ENCODE peak calls at places on chromosomes 12 and 14, in nine cellular contexts. One of them, this sample, is unnamed.

GRCh38 chr12:75865315-75865714 is 166.3 kb downstream of the PHLDA1 start:
- DNase-seq in GM06990: no peak
- DNase-seq in HCT116: no peak
- DNase-seq in progenitor cell of endocrine pancreas: no peak
- DNase-seq in glutamatergic neuron: no peak
- DNase-seq in foreskin fibroblast: no peak
- DNase-seq in GM13977: no peak
- DNase-seq in mesothelial cell of epicardium: no peak
- DNase-seq in GM13976: no peak
- DNase-seq in this sample: no peak

GRCh38 chr14:39603942-39604341 is 171.7 kb upstream of the FBXO33 start:
- DNase-seq in mesothelial cell of epicardium: no peak
- DNase-seq in glutamatergic neuron: no peak
- DNase-seq in GM13976: no peak
- DNase-seq in foreskin fibroblast: no peak
- DNase-seq in progenitor cell of endocrine pancreas: no peak
- DNase-seq in HCT116: no peak
- DNase-seq in GM13977: no peak
- DNase-seq in GM06990: no peak
- DNase-seq in this sample: no peak

GRCh38 chr12:58393152-58393551 is 451.8 kb downstream of the ATP23 start:
- DNase-seq in mesothelial cell of epicardium: no peak
- DNase-seq in HCT116: no peak
- DNase-seq in GM13976: no peak
- DNase-seq in GM13977: no peak
- DNase-seq in glutamatergic neuron: no peak
- DNase-seq in progenitor cell of endocrine pancreas: no peak
- DNase-seq in foreskin fibroblast: no peak
- DNase-seq in GM06990: no peak
- DNase-seq in this sample: no peak

GRCh38 chr12:45263587-45263986 is 47.7 kb downstream of the ANO6 start:
- DNase-seq in HCT116: no peak
- DNase-seq in foreskin fibroblast: no peak
- DNase-seq in glutamatergic neuron: no peak
- DNase-seq in GM13977: no peak
- DNase-seq in mesothelial cell of epicardium: no peak
- DNase-seq in GM06990: no peak
- DNase-seq in GM13976: no peak
- DNase-seq in progenitor cell of endocrine pancreas: no peak
- DNase-seq in this sample: no peak

GRCh38 chr14:102046337-102047278 is 40.2 kb downstream of the HSP90AA1 start:
- DNase-seq in GM06990: no peak
- DNase-seq in GM13977: no peak
- DNase-seq in foreskin fibroblast: peak; percentile 44
- DNase-seq in GM13976: no peak
- DNase-seq in glutamatergic neuron: peak; percentile 73
- DNase-seq in progenitor cell of endocrine pancreas: peak; percentile 65
- DNase-seq in mesothelial cell of epicardium: peak; percentile 56
- DNase-seq in HCT116: peak; percentile 82
- DNase-seq in this sample: peak; percentile 79

GRCh38 chr14:50774542-50775267 is 56.3 kb downstream of the NIN start:
- DNase-seq in GM13977: no peak
- DNase-seq in HCT116: no peak
- DNase-seq in foreskin fibroblast: no peak
- DNase-seq in GM13976: no peak
- DNase-seq in GM06990: no peak
- DNase-seq in mesothelial cell of epicardium: no peak
- DNase-seq in glutamatergic neuron: no peak
- DNase-seq in progenitor cell of endocrine pancreas: no peak
- DNase-seq in this sample: no peak

GRCh38 chr14:85221832-85222231 is 308.1 kb upstream of the FLRT2 start:
- DNase-seq in progenitor cell of endocrine pancreas: no peak
- DNase-seq in HCT116: no peak
- DNase-seq in GM13977: no peak
- DNase-seq in foreskin fibroblast: no peak
- DNase-seq in glutamatergic neuron: no peak
- DNase-seq in GM13976: no peak
- DNase-seq in GM06990: no peak
- DNase-seq in mesothelial cell of epicardium: no peak
- DNase-seq in this sample: no peak

GRCh38 chr14:106694638-106695393 is 1168.4 kb downstream of the TMEM121 start:
- DNase-seq in foreskin fibroblast: no peak
- DNase-seq in GM13976: peak; percentile 59
- DNase-seq in HCT116: no peak
- DNase-seq in progenitor cell of endocrine pancreas: no peak
- DNase-seq in GM13977: peak; percentile 63
- DNase-seq in glutamatergic neuron: no peak
- DNase-seq in GM06990: peak; percentile 76
- DNase-seq in mesothelial cell of epicardium: no peak
- DNase-seq in this sample: no peak

GRCh38 chr12:132422057-132423043 is 67.6 kb upstream of the FBRSL1 start:
- DNase-seq in GM06990: no peak
- DNase-seq in progenitor cell of endocrine pancreas: no peak
- DNase-seq in mesothelial cell of epicardium: no peak
- DNase-seq in GM13976: no peak
- DNase-seq in HCT116: no peak
- DNase-seq in foreskin fibroblast: no peak
- DNase-seq in GM13977: no peak
- DNase-seq in glutamatergic neuron: peak; percentile 60
- DNase-seq in this sample: no peak

GRCh38 chr14:91264151-91265150 is 19.9 kb upstream of the GPR68 start:
- DNase-seq in GM06990: no peak
- DNase-seq in progenitor cell of endocrine pancreas: no peak
- DNase-seq in HCT116: no peak
- DNase-seq in mesothelial cell of epicardium: peak; percentile 51
- DNase-seq in foreskin fibroblast: no peak
- DNase-seq in GM13977: no peak
- DNase-seq in GM13976: no peak
- DNase-seq in glutamatergic neuron: peak; percentile 29
- DNase-seq in this sample: no peak

GRCh38 chr12:117031843-117032592 is 67.2 kb downstream of the TESC start:
- DNase-seq in HCT116: no peak
- DNase-seq in GM13977: no peak
- DNase-seq in progenitor cell of endocrine pancreas: no peak
- DNase-seq in mesothelial cell of epicardium: no peak
- DNase-seq in foreskin fibroblast: no peak
- DNase-seq in glutamatergic neuron: no peak
- DNase-seq in GM13976: no peak
- DNase-seq in GM06990: no peak
- DNase-seq in this sample: peak; percentile 5

GRCh38 chr14:24100982-24101494 is 6.9 kb downstream of the PCK2 start:
- DNase-seq in mesothelial cell of epicardium: no peak
- DNase-seq in GM13977: no peak
- DNase-seq in foreskin fibroblast: no peak
- DNase-seq in HCT116: no peak
- DNase-seq in glutamatergic neuron: no peak
- DNase-seq in GM13976: no peak
- DNase-seq in GM06990: no peak
- DNase-seq in progenitor cell of endocrine pancreas: no peak
- DNase-seq in this sample: no peak

DNA sequence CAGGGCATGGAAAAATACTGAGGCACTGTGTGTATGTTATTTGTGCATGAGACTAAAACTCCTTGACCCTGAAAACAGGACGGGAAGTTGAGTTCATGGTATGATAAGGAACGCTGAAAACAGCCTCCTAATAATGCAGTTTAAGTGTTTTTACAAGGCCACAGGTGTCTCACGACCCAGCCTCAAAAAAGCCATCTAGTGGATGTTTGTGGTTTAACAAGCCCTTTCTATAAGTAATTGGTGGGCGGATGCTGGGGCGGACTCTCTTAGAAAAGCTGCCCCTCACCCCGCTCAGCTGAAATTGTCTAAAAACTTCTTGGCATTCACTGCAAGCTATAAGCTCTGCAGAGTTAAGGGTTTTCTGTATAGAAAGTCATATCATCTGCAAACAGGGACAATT is 184.5 kb downstream of the NUBPL start:
- DNase-seq in mesothelial cell of epicardium: no peak
- DNase-seq in GM13976: no peak
- DNase-seq in foreskin fibroblast: no peak
- DNase-seq in GM13977: no peak
- DNase-seq in HCT116: no peak
- DNase-seq in GM06990: no peak
- DNase-seq in progenitor cell of endocrine pancreas: no peak
- DNase-seq in glutamatergic neuron: no peak
- DNase-seq in this sample: no peak
- TF ChIP-seq CTCF in mesothelial cell of epicardium: no peak
- TF ChIP-seq CTCF in GM13976: no peak
- TF ChIP-seq CTCF in foreskin fibroblast: no peak
- TF ChIP-seq CTCF in GM13977: no peak
- TF ChIP-seq CTCF in HCT116: peak; percentile 14
- TF ChIP-seq CTCF in GM06990: no peak
- TF ChIP-seq CTCF in progenitor cell of endocrine pancreas: no peak
- TF ChIP-seq CTCF in glutamatergic neuron: peak; percentile 33
- TF ChIP-seq CTCF in this sample: no peak

DNA sequence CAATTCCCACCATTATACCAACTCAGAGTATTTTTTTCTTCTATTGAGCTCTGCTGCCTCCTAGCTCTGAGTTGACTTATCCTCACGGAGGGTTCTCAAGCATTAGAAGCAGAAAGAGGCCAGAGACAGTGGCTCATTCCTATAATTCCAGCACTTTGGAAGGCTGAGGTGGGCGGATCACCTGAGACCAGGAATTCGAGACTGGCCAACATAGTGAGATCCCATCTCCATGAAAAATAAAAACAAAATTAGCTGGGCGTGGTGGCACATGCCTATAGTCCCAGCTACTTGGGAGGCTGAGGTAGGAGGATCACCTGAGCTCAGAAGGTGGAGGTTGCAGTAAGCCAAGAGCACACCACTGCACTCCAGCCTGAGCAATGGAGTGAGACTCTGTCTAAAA is 21.0 kb downstream of the HPD start:
- DNase-seq in GM13976: no peak
- DNase-seq in progenitor cell of endocrine pancreas: no peak
- DNase-seq in glutamatergic neuron: no peak
- DNase-seq in GM13977: no peak
- DNase-seq in GM06990: no peak
- DNase-seq in foreskin fibroblast: no peak
- DNase-seq in mesothelial cell of epicardium: no peak
- DNase-seq in HCT116: no peak
- DNase-seq in this sample: no peak
- TF ChIP-seq CTCF in GM13976: no peak
- TF ChIP-seq CTCF in progenitor cell of endocrine pancreas: no peak
- TF ChIP-seq CTCF in glutamatergic neuron: no peak
- TF ChIP-seq CTCF in GM13977: no peak
- TF ChIP-seq CTCF in GM06990: peak; percentile 12
- TF ChIP-seq CTCF in foreskin fibroblast: no peak
- TF ChIP-seq CTCF in mesothelial cell of epicardium: no peak
- TF ChIP-seq CTCF in HCT116: no peak
- TF ChIP-seq CTCF in this sample: no peak

DNA sequence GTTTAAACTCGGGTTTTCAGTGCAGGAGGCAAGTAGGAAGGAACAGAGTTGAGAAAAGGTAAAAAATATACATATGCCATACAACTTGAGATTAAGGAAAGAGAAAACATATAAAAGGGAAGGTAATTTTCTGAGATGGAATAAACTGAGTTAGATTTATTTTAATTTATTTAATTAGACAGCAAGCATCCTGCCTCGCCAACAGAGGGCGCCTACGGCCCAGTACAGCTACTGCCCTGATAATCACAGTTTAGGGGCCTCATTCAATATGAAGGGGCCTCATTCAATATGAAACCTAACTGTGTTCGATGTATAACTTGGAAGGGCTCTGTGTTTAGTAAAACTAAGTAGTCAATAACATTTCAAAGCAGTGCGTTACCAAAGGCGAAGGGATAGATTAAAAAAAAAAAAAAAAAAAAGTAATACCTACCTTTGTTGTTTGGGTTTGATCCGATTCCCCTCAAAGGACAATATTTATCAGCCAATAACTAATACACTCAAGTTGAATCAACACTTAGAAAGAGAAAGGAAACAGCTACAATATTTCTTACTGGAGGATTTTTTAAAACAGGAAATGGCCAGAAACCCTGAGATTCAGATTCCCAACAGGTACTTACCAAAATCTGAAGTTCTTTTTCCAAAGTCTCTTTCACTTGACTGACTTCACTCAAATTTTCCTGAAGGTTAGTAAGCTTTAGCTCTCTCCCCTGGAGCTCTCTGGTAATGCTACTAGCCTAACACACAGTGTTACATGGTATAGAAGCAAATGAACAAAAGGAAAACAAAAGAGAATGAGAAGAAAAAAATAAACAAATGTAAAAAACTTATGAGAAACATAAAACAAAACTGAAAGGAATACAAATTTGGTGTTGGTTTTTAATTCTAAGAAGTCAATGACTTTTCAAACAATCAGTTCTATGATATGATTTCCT is 70.0 kb upstream of the VPS33A start:
- DNase-seq in GM13976: peak; percentile 47
- DNase-seq in HCT116: peak; percentile 10
- DNase-seq in GM13977: peak; percentile 35
- DNase-seq in progenitor cell of endocrine pancreas: no peak
- DNase-seq in mesothelial cell of epicardium: no peak
- DNase-seq in GM06990: no peak
- DNase-seq in glutamatergic neuron: peak; percentile 45
- DNase-seq in foreskin fibroblast: peak; percentile 12
- DNase-seq in this sample: no peak
- TF ChIP-seq CTCF in GM13976: peak; percentile 57
- TF ChIP-seq CTCF in HCT116: peak; percentile 84
- TF ChIP-seq CTCF in GM13977: peak; percentile 66
- TF ChIP-seq CTCF in progenitor cell of endocrine pancreas: peak; percentile 74
- TF ChIP-seq CTCF in mesothelial cell of epicardium: peak; percentile 30
- TF ChIP-seq CTCF in GM06990: peak; percentile 75
- TF ChIP-seq CTCF in glutamatergic neuron: peak; percentile 76
- TF ChIP-seq CTCF in foreskin fibroblast: peak; percentile 69
- TF ChIP-seq CTCF in this sample: peak; percentile 43

GRCh38 chr12:91091916-91092715 is 19.2 kb downstream of the LUM start:
- DNase-seq in GM13976: no peak
- DNase-seq in foreskin fibroblast: no peak
- DNase-seq in GM06990: no peak
- DNase-seq in GM13977: no peak
- DNase-seq in glutamatergic neuron: no peak
- DNase-seq in mesothelial cell of epicardium: no peak
- DNase-seq in HCT116: no peak
- DNase-seq in progenitor cell of endocrine pancreas: no peak
- DNase-seq in this sample: no peak
- TF ChIP-seq CTCF in GM13976: no peak
- TF ChIP-seq CTCF in foreskin fibroblast: no peak
- TF ChIP-seq CTCF in GM06990: no peak
- TF ChIP-seq CTCF in GM13977: no peak
- TF ChIP-seq CTCF in glutamatergic neuron: no peak
- TF ChIP-seq CTCF in mesothelial cell of epicardium: no peak
- TF ChIP-seq CTCF in HCT116: no peak
- TF ChIP-seq CTCF in progenitor cell of endocrine pancreas: no peak
- TF ChIP-seq CTCF in this sample: no peak

DNA sequence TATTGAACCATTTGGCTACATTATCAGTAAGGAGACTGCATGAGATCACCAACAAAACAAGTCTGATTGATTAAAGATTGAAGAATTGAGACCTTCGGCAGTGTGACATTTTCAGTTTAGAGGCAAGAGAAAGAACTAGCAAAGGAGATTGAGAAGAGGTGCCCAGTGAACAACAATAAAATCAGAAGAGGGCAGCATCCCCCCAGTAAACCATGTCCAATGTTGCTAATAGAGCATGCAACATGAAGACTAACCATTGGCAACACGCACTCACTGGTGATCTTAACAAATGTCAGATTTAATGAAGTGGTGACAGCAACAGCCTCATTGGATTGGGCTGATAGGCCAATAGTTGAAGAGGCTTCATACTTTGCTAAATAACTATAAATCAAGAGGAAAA is 20.7 kb upstream of the TAS2R14 start:
- DNase-seq in HCT116: no peak
- DNase-seq in glutamatergic neuron: no peak
- DNase-seq in GM13976: no peak
- DNase-seq in progenitor cell of endocrine pancreas: no peak
- DNase-seq in foreskin fibroblast: no peak
- DNase-seq in mesothelial cell of epicardium: no peak
- DNase-seq in GM13977: no peak
- DNase-seq in GM06990: no peak
- DNase-seq in this sample: no peak
- TF ChIP-seq CTCF in HCT116: no peak
- TF ChIP-seq CTCF in glutamatergic neuron: no peak
- TF ChIP-seq CTCF in GM13976: no peak
- TF ChIP-seq CTCF in progenitor cell of endocrine pancreas: no peak
- TF ChIP-seq CTCF in foreskin fibroblast: no peak
- TF ChIP-seq CTCF in mesothelial cell of epicardium: no peak
- TF ChIP-seq CTCF in GM13977: peak; percentile 5
- TF ChIP-seq CTCF in GM06990: no peak
- TF ChIP-seq CTCF in this sample: peak; percentile 51